ENCODE peak calls at places on chromosome 21, in ten cellular contexts. U, F, Y, T, K, O, Z, G, Q and W are unnamed samples.

GRCh38 chr21:45002381-45003204 is 62.8 kb downstream of the SLX9 start:
- DNase-seq in U (no peak), F (no peak), Y (no peak), T (no peak), K (no peak), O (no peak), Z (no peak), G (no peak), Q (no peak), W (no peak)

GRCh38 chr21:14383596-14384210 is 757 bp upstream of the HSPA13 start:
- DNase-seq in U (no peak), F (no peak), Y (no peak), T (no peak), K (no peak), O (peak), Z (peak), G (peak), Q (peak), W (no peak)

GRCh38 chr21:34530264-34530663 is 18.3 kb upstream of the KCNE1 start:
- DNase-seq in U (no peak), F (no peak), Y (no peak), T (no peak), K (no peak), O (no peak), Z (peak), G (no peak), Q (no peak), W (no peak)

GRCh38 chr21:23952269-23952668 is 1655.0 kb downstream of the MRPL39 start:
- DNase-seq in U (no peak), F (no peak), Y (no peak), T (no peak), K (no peak), O (no peak), Z (no peak), G (no peak), Q (no peak), W (no peak)

GRCh38 chr21:44865561-44866280 is 7.8 kb downstream of the PTTG1IP start:
- DNase-seq in U (peak), F (no peak), Y (no peak), T (no peak), K (no peak), O (no peak), Z (no peak), G (no peak), Q (no peak), W (no peak)

GRCh38 chr21:26845750-26846035 is 484 bp upstream of the ADAMTS1 start:
- DNase-seq in U (no peak), F (no peak), Y (no peak), T (no peak), K (no peak), O (no peak), Z (no peak), G (no peak), Q (no peak), W (no peak)

GRCh38 chr21:27425172-27425571 is 458.3 kb upstream of the ADAMTS5 start:
- DNase-seq in U (no peak), F (no peak), Y (no peak), T (no peak), K (no peak), O (no peak), Z (no peak), G (no peak), Q (no peak), W (no peak)

GRCh38 chr21:28444131-28444530 is 548.5 kb downstream of the LTN1 start:
- DNase-seq in U (no peak), F (no peak), Y (no peak), T (no peak), K (no peak), O (no peak), Z (peak), G (no peak), Q (no peak), W (no peak)

GRCh38 chr21:39314155-39315027 is 959 bp upstream of the BRWD1 start:
- DNase-seq in U (peak), F (peak), Y (peak), T (no peak), K (no peak), O (peak), Z (peak), G (peak), Q (peak), W (no peak)

GRCh38 chr21:45371649-45372048 is 33.3 kb upstream of the COL18A1 start:
- DNase-seq in U (no peak), F (no peak), Y (no peak), T (no peak), K (no peak), O (no peak), Z (no peak), G (no peak), Q (no peak), W (no peak)

GRCh38 chr21:25963186-25963585 is 207.4 kb downstream of the APP start:
- DNase-seq in U (no peak), F (peak), Y (peak), T (no peak), K (no peak), O (no peak), Z (peak), G (no peak), Q (no peak), W (no peak)

GRCh38 chr21:26844258-26845065 is 747 bp downstream of the ADAMTS1 start:
- DNase-seq in U (no peak), F (peak), Y (no peak), T (no peak), K (peak), O (peak), Z (peak), G (no peak), Q (peak), W (no peak)

GRCh38 chr21:14879458-14879857 is 185.3 kb downstream of the NRIP1 start:
- DNase-seq in U (no peak), F (no peak), Y (no peak), T (no peak), K (no peak), O (no peak), Z (no peak), G (no peak), Q (no peak), W (no peak)

GRCh38 chr21:38244885-38245869 is 11.6 kb upstream of the KCNJ15 start:
- DNase-seq in U (no peak), F (peak), Y (peak), T (peak), K (no peak), O (no peak), Z (peak), G (peak), Q (no peak), W (no peak)

GRCh38 chr21:45123440-45123839 is 49.1 kb downstream of the ADARB1 start:
- DNase-seq in U (no peak), F (no peak), Y (no peak), T (no peak), K (no peak), O (no peak), Z (no peak), G (no peak), Q (no peak), W (no peak)